ENCODE peak calls at places on chromosomes 12 and 14, in seven cellular contexts. L is PC-3, O is endothelial cell, K is esophagus squamous epithelium, H is fibroblast of pulmonary artery, W is amniotic epithelial cell, E is substantia nigra. B is an unnamed sample.

GRCh38 chr12:98221243-98221808 is 294.1 kb upstream of the TMPO start:
- DNase-seq in L (no peak), O (no peak), K (no peak), H (no peak), W (no peak), E (no peak), B (no peak)

GRCh38 chr12:82730832-82731497 is 44.3 kb downstream of the TMTC2 start:
- DNase-seq in L (no peak), O (no peak), K (no peak), H (peak), W (peak), E (no peak), B (no peak)

GRCh38 chr12:65817866-65818265 is 6.4 kb upstream of the HMGA2 start:
- DNase-seq in L (no peak), O (no peak), K (no peak), H (no peak), W (no peak), E (no peak), B (peak)

GRCh38 chr12:53950789-53951576 is 3.7 kb upstream of the HOXC12 start:
- DNase-seq in L (no peak), O (no peak), K (no peak), H (no peak), W (no peak), E (no peak), B (no peak)

GRCh38 chr14:59275668-59276067 is 87.2 kb downstream of the DAAM1 start:
- DNase-seq in L (peak), O (no peak), K (no peak), H (peak), W (peak), E (no peak), B (no peak)

GRCh38 chr12:123983822-123984485 is 10.9 kb downstream of the ZNF664 start:
- DNase-seq in L (peak), O (peak), K (no peak), H (peak), W (peak), E (peak), B (peak)

GRCh38 chr14:91749857-91750256 is 18.0 kb upstream of the CATSPERB start:
- DNase-seq in L (peak), O (no peak), K (no peak), H (no peak), W (no peak), E (no peak), B (no peak)

GRCh38 chr12:125220404-125221273 is 155.4 kb downstream of the AACS start:
- DNase-seq in L (no peak), O (no peak), K (no peak), H (peak), W (no peak), E (no peak), B (peak)

GRCh38 chr12:11635341-11635740 is 14.1 kb upstream of the ETV6 start:
- DNase-seq in L (peak), O (no peak), K (no peak), H (no peak), W (no peak), E (no peak), B (no peak)

GRCh38 chr12:100920493-100920892 is 125.9 kb downstream of the ANO4 start:
- DNase-seq in L (no peak), O (no peak), K (no peak), H (no peak), W (no peak), E (no peak), B (no peak)

GRCh38 chr14:36514278-36515104 is 5.5 kb downstream of the NKX2-1 start:
- DNase-seq in L (no peak), O (no peak), K (no peak), H (no peak), W (no peak), E (no peak), B (no peak)

GRCh38 chr12:82781288-82782078 is 94.8 kb downstream of the TMTC2 start:
- DNase-seq in L (no peak), O (no peak), K (no peak), H (no peak), W (peak), E (no peak), B (no peak)

GRCh38 chr14:68557648-68558047 is 235.2 kb downstream of the ZFP36L1 start:
- DNase-seq in L (no peak), O (no peak), K (no peak), H (no peak), W (no peak), E (no peak), B (no peak)

GRCh38 chr14:22099942-22100763 is 426.5 kb upstream of the OR4E1 start:
- DNase-seq in L (peak), O (peak), K (no peak), H (peak), W (peak), E (peak), B (peak)

GRCh38 chr12:30985814-30986452 is 59.4 kb downstream of the TSPAN11 start:
- DNase-seq in L (peak), O (peak), K (no peak), H (peak), W (peak), E (peak), B (peak)

GRCh38 chr12:67803450-67804034 is 155.0 kb downstream of the DYRK2 start:
- DNase-seq in L (no peak), O (no peak), K (no peak), H (no peak), W (no peak), E (no peak), B (no peak)

GRCh38 chr12:1576410-1577240 is 17.8 kb downstream of the FBXL14 start:
- DNase-seq in L (peak), O (no peak), K (no peak), H (peak), W (peak), E (no peak), B (peak)

GRCh38 chr12:13154027-13154538 is 42.4 kb upstream of the EMP1 start:
- DNase-seq in L (no peak), O (no peak), K (no peak), H (no peak), W (peak), E (no peak), B (no peak)

GRCh38 chr12:47408171-47408871 is 297.5 kb downstream of the RPAP3 start:
- DNase-seq in L (peak), O (peak), K (no peak), H (no peak), W (peak), E (no peak), B (no peak)

GRCh38 chr14:22168092-22168955 is 420.7 kb downstream of the DAD1 start:
- DNase-seq in L (peak), O (no peak), K (no peak), H (peak), W (no peak), E (no peak), B (no peak)

GRCh38 chr14:89252887-89253532 is 164.0 kb downstream of the FOXN3 start:
- DNase-seq in L (no peak), O (no peak), K (no peak), H (peak), W (peak), E (peak), B (peak)

GRCh38 chr12:119151445-119151844 is 27.3 kb upstream of the HSPB8 start:
- DNase-seq in L (no peak), O (no peak), K (no peak), H (peak), W (peak), E (no peak), B (no peak)

GRCh38 chr12:122825773-122826724 is 9.2 kb upstream of the HIP1R start:
- DNase-seq in L (peak), O (no peak), K (no peak), H (peak), W (no peak), E (no peak), B (no peak)

GRCh38 chr12:52860102-52860838 is 11.5 kb upstream of the KRT78 start:
- DNase-seq in L (peak), O (no peak), K (no peak), H (peak), W (peak), E (no peak), B (no peak)

GRCh38 chr14:89428163-89428523 is 11.1 kb upstream of the FOXN3 start:
- DNase-seq in L (no peak), O (no peak), K (no peak), H (no peak), W (no peak), E (no peak), B (no peak)

GRCh38 chr14:57317248-57317833 is 48.6 kb downstream of the AP5M1 start:
- DNase-seq in L (peak), O (peak), K (no peak), H (peak), W (peak), E (peak), B (peak)

GRCh38 chr12:62882696-62883095 is 52.3 kb downstream of the PPM1H start:
- DNase-seq in L (no peak), O (no peak), K (no peak), H (no peak), W (no peak), E (no peak), B (no peak)

GRCh38 chr12:114168061-114168460 is 201.9 kb upstream of the RBM19 start:
- DNase-seq in L (no peak), O (no peak), K (no peak), H (peak), W (no peak), E (peak), B (no peak)

GRCh38 chr12:105261010-105261409 is 25.0 kb upstream of the APPL2 start:
- DNase-seq in L (no peak), O (no peak), K (no peak), H (no peak), W (no peak), E (no peak), B (no peak)

GRCh38 chr12:103801709-103802585 is 39.1 kb downstream of the NT5DC3 start:
- DNase-seq in L (peak), O (no peak), K (no peak), H (peak), W (peak), E (peak), B (no peak)

GRCh38 chr12:115632323-115632722 is 645.2 kb downstream of the MED13L start:
- DNase-seq in L (peak), O (no peak), K (no peak), H (peak), W (no peak), E (no peak), B (no peak)

GRCh38 chr12:52395761-52396434 is 10.2 kb downstream of the KRT82 start:
- DNase-seq in L (peak), O (peak), K (no peak), H (peak), W (peak), E (no peak), B (peak)

GRCh38 chr14:36582011-36582873 is at the start of gene NKX2-8:
- DNase-seq in L (no peak), O (peak), K (no peak), H (no peak), W (no peak), E (no peak), B (no peak)